ENCODE peak calls at places on chromosomes 7 and 10, in eight cellular contexts. One of them, this sample, is unnamed. For H3K4me1, the result is how much of the 10 kb centered on the place peaks cover.

GRCh38 chr10:91389636-91390512 is 20.3 kb upstream of the HECTD2 start:
- DNase-seq in aorta: no peak
- DNase-seq in Panc1: no peak
- DNase-seq in body of pancreas: peak
- DNase-seq in uterus: no peak
- DNase-seq in neural progenitor cell: peak
- DNase-seq in sigmoid colon: no peak
- DNase-seq in CD8-positive, alpha-beta memory T cell: peak
- DNase-seq in this sample: no peak

GRCh38 chr7:95391761-95392160 is 4.4 kb downstream of the PON3 start:
- DNase-seq in uterus: no peak
- DNase-seq in Panc1: no peak
- DNase-seq in CD8-positive, alpha-beta memory T cell: no peak
- DNase-seq in neural progenitor cell: no peak
- DNase-seq in body of pancreas: no peak
- DNase-seq in aorta: no peak
- DNase-seq in sigmoid colon: no peak
- DNase-seq in this sample: no peak

GRCh38 chr10:47451275-47451997 is 32.5 kb downstream of the ANXA8 start:
- DNase-seq in body of pancreas: no peak
- DNase-seq in CD8-positive, alpha-beta memory T cell: no peak
- DNase-seq in uterus: no peak
- DNase-seq in neural progenitor cell: no peak
- DNase-seq in sigmoid colon: no peak
- DNase-seq in aorta: peak
- DNase-seq in Panc1: no peak
- DNase-seq in this sample: no peak

GRCh38 chr10:48503293-48503911 is 101.5 kb downstream of the ARHGAP22 start:
- DNase-seq in sigmoid colon: no peak
- DNase-seq in body of pancreas: no peak
- DNase-seq in uterus: no peak
- DNase-seq in Panc1: no peak
- DNase-seq in CD8-positive, alpha-beta memory T cell: no peak
- DNase-seq in aorta: no peak
- DNase-seq in neural progenitor cell: no peak
- DNase-seq in this sample: no peak

GRCh38 chr10:129958118-129958685 is 5.9 kb downstream of the EBF3 start:
- DNase-seq in body of pancreas: no peak
- DNase-seq in aorta: no peak
- DNase-seq in CD8-positive, alpha-beta memory T cell: no peak
- DNase-seq in neural progenitor cell: peak
- DNase-seq in Panc1: no peak
- DNase-seq in uterus: no peak
- DNase-seq in sigmoid colon: peak
- DNase-seq in this sample: no peak

GRCh38 chr7:96311967-96312366 is 9.9 kb downstream of the SLC25A13 start:
- DNase-seq in aorta: no peak
- DNase-seq in sigmoid colon: peak
- DNase-seq in neural progenitor cell: no peak
- DNase-seq in CD8-positive, alpha-beta memory T cell: no peak
- DNase-seq in body of pancreas: peak
- DNase-seq in Panc1: no peak
- DNase-seq in uterus: no peak
- DNase-seq in this sample: no peak

GRCh38 chr7:12016439-12016838 is 184.4 kb upstream of the THSD7A start:
- DNase-seq in CD8-positive, alpha-beta memory T cell: no peak
- DNase-seq in neural progenitor cell: no peak
- DNase-seq in body of pancreas: no peak
- DNase-seq in Panc1: no peak
- DNase-seq in aorta: no peak
- DNase-seq in sigmoid colon: no peak
- DNase-seq in uterus: no peak
- DNase-seq in this sample: no peak

GRCh38 chr7:90536449-90536848 is 59.7 kb upstream of the CDK14 start:
- DNase-seq in aorta: no peak
- DNase-seq in Panc1: no peak
- DNase-seq in neural progenitor cell: no peak
- DNase-seq in body of pancreas: no peak
- DNase-seq in uterus: no peak
- DNase-seq in CD8-positive, alpha-beta memory T cell: no peak
- DNase-seq in sigmoid colon: no peak
- DNase-seq in this sample: no peak

GRCh38 chr7:76048668-76048988 is 722 bp downstream of the MDH2 start:
- DNase-seq in uterus: no peak
- DNase-seq in sigmoid colon: no peak
- DNase-seq in CD8-positive, alpha-beta memory T cell: no peak
- DNase-seq in neural progenitor cell: peak
- DNase-seq in body of pancreas: no peak
- DNase-seq in aorta: no peak
- DNase-seq in Panc1: no peak
- DNase-seq in this sample: no peak

GRCh38 chr10:6878067-6878412 is 298.0 kb upstream of the PRKCQ start:
- DNase-seq in uterus: no peak
- DNase-seq in neural progenitor cell: peak
- DNase-seq in aorta: no peak
- DNase-seq in sigmoid colon: no peak
- DNase-seq in CD8-positive, alpha-beta memory T cell: no peak
- DNase-seq in Panc1: no peak
- DNase-seq in body of pancreas: no peak
- DNase-seq in this sample: no peak

GRCh38 chr10:10886861-10887539 is 130.7 kb upstream of the CELF2 start:
- DNase-seq in sigmoid colon: no peak
- DNase-seq in body of pancreas: peak
- DNase-seq in aorta: no peak
- DNase-seq in CD8-positive, alpha-beta memory T cell: no peak
- DNase-seq in Panc1: no peak
- DNase-seq in neural progenitor cell: no peak
- DNase-seq in uterus: no peak
- DNase-seq in this sample: no peak

GRCh38 chr7:132544025-132544424 is 32.2 kb downstream of the PLXNA4 start:
- DNase-seq in neural progenitor cell: no peak
- DNase-seq in Panc1: no peak
- DNase-seq in uterus: no peak
- DNase-seq in sigmoid colon: no peak
- DNase-seq in aorta: no peak
- DNase-seq in CD8-positive, alpha-beta memory T cell: no peak
- DNase-seq in body of pancreas: no peak
- DNase-seq in this sample: no peak

GRCh38 chr7:29588900-29589696 is 25.5 kb downstream of the PRR15 start:
- DNase-seq in uterus: no peak
- DNase-seq in neural progenitor cell: peak
- DNase-seq in aorta: no peak
- DNase-seq in sigmoid colon: no peak
- DNase-seq in CD8-positive, alpha-beta memory T cell: no peak
- DNase-seq in Panc1: peak
- DNase-seq in body of pancreas: peak
- DNase-seq in this sample: no peak

GRCh38 chr10:121804460-121804859 is 123.4 kb downstream of the ATE1 start:
- DNase-seq in uterus: no peak
- DNase-seq in neural progenitor cell: no peak
- DNase-seq in CD8-positive, alpha-beta memory T cell: no peak
- DNase-seq in body of pancreas: no peak
- DNase-seq in Panc1: no peak
- DNase-seq in sigmoid colon: no peak
- DNase-seq in aorta: no peak
- DNase-seq in this sample: no peak

GRCh38 chr7:140036224-140036651 is 26.5 kb downstream of the PARP12 start:
- DNase-seq in CD8-positive, alpha-beta memory T cell: no peak
- DNase-seq in Panc1: no peak
- DNase-seq in neural progenitor cell: no peak
- DNase-seq in uterus: no peak
- DNase-seq in body of pancreas: no peak
- DNase-seq in sigmoid colon: no peak
- DNase-seq in aorta: no peak
- DNase-seq in this sample: no peak

GRCh38 chr7:41974835-41975234 is 262.2 kb downstream of the GLI3 start:
- DNase-seq in neural progenitor cell: no peak
- DNase-seq in aorta: no peak
- DNase-seq in Panc1: no peak
- DNase-seq in CD8-positive, alpha-beta memory T cell: no peak
- DNase-seq in body of pancreas: no peak
- DNase-seq in uterus: no peak
- DNase-seq in sigmoid colon: no peak
- DNase-seq in this sample: no peak

GRCh38 chr7:137325927-137326326 is 17.6 kb downstream of the PTN start:
- DNase-seq in sigmoid colon: no peak
- DNase-seq in Panc1: no peak
- DNase-seq in CD8-positive, alpha-beta memory T cell: no peak
- DNase-seq in neural progenitor cell: no peak
- DNase-seq in aorta: no peak
- DNase-seq in uterus: no peak
- DNase-seq in body of pancreas: no peak
- DNase-seq in this sample: no peak

GRCh38 chr7:2517678-2518077 is 1.9 kb upstream of the LFNG start:
- DNase-seq in aorta: no peak
- DNase-seq in Panc1: no peak
- DNase-seq in body of pancreas: no peak
- DNase-seq in sigmoid colon: no peak
- DNase-seq in uterus: no peak
- DNase-seq in CD8-positive, alpha-beta memory T cell: no peak
- DNase-seq in neural progenitor cell: no peak
- DNase-seq in this sample: no peak
- H3K4me1 ChIP-seq in aorta: under half
- H3K4me1 ChIP-seq in Panc1: under half
- H3K4me1 ChIP-seq in body of pancreas: under half
- H3K4me1 ChIP-seq in sigmoid colon: under half
- H3K4me1 ChIP-seq in uterus: under half
- H3K4me1 ChIP-seq in CD8-positive, alpha-beta memory T cell: under half
- H3K4me1 ChIP-seq in neural progenitor cell: under half
- H3K4me1 ChIP-seq in this sample: under half

DNA sequence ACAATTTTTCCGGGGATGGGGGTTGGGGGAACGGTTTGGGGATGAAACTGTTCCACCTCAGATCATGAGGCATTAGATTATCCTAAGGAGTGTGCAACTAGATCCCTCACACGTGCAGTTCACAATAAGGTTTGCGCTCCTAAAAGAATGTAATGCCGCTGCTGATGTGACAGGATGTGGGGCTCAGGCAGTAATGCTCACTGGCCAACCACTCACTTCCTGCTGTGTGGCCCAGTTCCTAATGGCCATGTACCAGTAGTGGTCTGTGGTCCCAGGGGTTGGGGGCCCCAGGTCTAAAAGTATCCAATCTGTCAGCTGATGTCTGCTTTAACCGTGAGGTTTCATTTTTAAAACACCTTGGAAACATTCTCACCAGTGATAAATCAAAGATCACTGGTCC is 2.2 kb downstream of the STN1 start:
- DNase-seq in Panc1: no peak
- DNase-seq in uterus: no peak
- DNase-seq in aorta: no peak
- DNase-seq in neural progenitor cell: no peak
- DNase-seq in sigmoid colon: no peak
- DNase-seq in body of pancreas: peak
- DNase-seq in CD8-positive, alpha-beta memory T cell: peak
- DNase-seq in this sample: no peak
- H3K27ac ChIP-seq in Panc1: peak
- H3K27ac ChIP-seq in uterus: peak
- H3K27ac ChIP-seq in aorta: peak
- H3K27ac ChIP-seq in neural progenitor cell: no peak
- H3K27ac ChIP-seq in sigmoid colon: peak
- H3K27ac ChIP-seq in body of pancreas: peak
- H3K27ac ChIP-seq in CD8-positive, alpha-beta memory T cell: peak
- H3K27ac ChIP-seq in this sample: peak

DNA sequence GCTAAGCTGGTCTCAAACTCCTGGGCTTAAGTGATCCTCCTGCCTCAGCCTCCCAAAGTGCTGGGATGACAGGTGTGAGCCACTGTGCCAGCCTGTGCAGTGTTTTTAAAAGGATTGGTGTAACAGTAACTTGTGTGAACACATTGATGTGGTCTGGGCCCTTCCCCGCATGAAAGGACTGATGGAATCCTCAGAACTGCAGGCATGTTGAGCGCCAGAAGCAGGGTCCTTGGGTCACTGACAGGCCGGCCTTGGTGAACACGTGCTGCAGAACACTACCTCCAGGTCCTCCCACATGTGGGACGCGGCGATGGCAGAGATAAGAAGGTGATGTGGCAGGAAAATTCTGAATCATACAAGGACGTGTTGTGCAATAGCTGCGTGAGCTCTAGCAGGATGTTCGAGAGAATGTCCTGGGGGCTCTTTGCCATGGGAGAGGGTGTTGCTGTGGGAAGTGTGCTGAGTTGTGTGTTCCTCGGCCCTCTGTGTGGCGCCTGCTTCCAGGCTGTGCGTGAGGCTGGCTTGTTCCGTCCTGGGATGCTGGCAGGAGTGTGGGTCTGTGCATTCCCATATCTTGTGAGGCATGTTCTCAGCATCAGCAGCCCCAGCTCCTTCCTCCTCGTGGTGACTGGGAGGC is 68.2 kb downstream of the DNAJB6 start:
- DNase-seq in neural progenitor cell: no peak
- DNase-seq in CD8-positive, alpha-beta memory T cell: peak
- DNase-seq in Panc1: peak
- DNase-seq in body of pancreas: peak
- DNase-seq in sigmoid colon: peak
- DNase-seq in uterus: peak
- DNase-seq in aorta: peak
- DNase-seq in this sample: no peak
- H3K4me1 ChIP-seq in neural progenitor cell: under half
- H3K4me1 ChIP-seq in CD8-positive, alpha-beta memory T cell: under half
- H3K4me1 ChIP-seq in Panc1: under half
- H3K4me1 ChIP-seq in body of pancreas: under half
- H3K4me1 ChIP-seq in sigmoid colon: under half
- H3K4me1 ChIP-seq in uterus: under half
- H3K4me1 ChIP-seq in aorta: under half
- H3K4me1 ChIP-seq in this sample: under half

GRCh38 chr10:78563224-78563764 is 505.5 kb upstream of the ZMIZ1 start:
- DNase-seq in sigmoid colon: no peak
- DNase-seq in uterus: no peak
- DNase-seq in Panc1: no peak
- DNase-seq in aorta: no peak
- DNase-seq in body of pancreas: no peak
- DNase-seq in CD8-positive, alpha-beta memory T cell: no peak
- DNase-seq in neural progenitor cell: no peak
- DNase-seq in this sample: no peak

GRCh38 chr10:78559514-78560392 is 509.0 kb upstream of the ZMIZ1 start:
- DNase-seq in aorta: no peak
- DNase-seq in sigmoid colon: no peak
- DNase-seq in CD8-positive, alpha-beta memory T cell: no peak
- DNase-seq in neural progenitor cell: peak
- DNase-seq in uterus: peak
- DNase-seq in body of pancreas: no peak
- DNase-seq in Panc1: no peak
- DNase-seq in this sample: no peak

GRCh38 chr10:78556700-78557432 is 511.9 kb upstream of the ZMIZ1 start:
- DNase-seq in neural progenitor cell: no peak
- DNase-seq in CD8-positive, alpha-beta memory T cell: no peak
- DNase-seq in body of pancreas: no peak
- DNase-seq in uterus: no peak
- DNase-seq in sigmoid colon: no peak
- DNase-seq in aorta: no peak
- DNase-seq in Panc1: no peak
- DNase-seq in this sample: no peak

GRCh38 chr10:78557433-78557925 is 511.3 kb upstream of the ZMIZ1 start:
- DNase-seq in uterus: no peak
- DNase-seq in Panc1: no peak
- DNase-seq in sigmoid colon: no peak
- DNase-seq in CD8-positive, alpha-beta memory T cell: no peak
- DNase-seq in body of pancreas: no peak
- DNase-seq in neural progenitor cell: no peak
- DNase-seq in aorta: no peak
- DNase-seq in this sample: no peak

DNA sequence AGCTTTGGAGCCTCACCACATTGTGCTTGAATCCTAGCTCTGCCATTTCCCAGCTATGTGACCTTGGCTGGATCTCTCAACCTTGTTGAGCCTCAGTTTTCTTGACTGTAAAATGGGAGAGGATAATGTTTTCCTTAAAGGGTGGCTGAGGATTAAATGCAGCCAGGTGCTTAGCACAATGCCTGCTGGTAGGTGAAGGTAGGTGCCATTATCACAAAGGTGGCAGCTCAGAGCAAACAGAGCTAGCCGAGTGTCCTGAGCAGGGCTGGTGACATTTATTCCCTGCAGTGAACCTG is 508.4 kb upstream of the ZMIZ1 start:
- DNase-seq in uterus: no peak
- DNase-seq in CD8-positive, alpha-beta memory T cell: no peak
- DNase-seq in neural progenitor cell: no peak
- DNase-seq in Panc1: no peak
- DNase-seq in sigmoid colon: no peak
- DNase-seq in aorta: no peak
- DNase-seq in body of pancreas: no peak
- DNase-seq in this sample: no peak
- H3K27ac ChIP-seq in uterus: peak
- H3K27ac ChIP-seq in CD8-positive, alpha-beta memory T cell: no peak
- H3K27ac ChIP-seq in neural progenitor cell: no peak
- H3K27ac ChIP-seq in Panc1: no peak
- H3K27ac ChIP-seq in sigmoid colon: peak
- H3K27ac ChIP-seq in aorta: no peak
- H3K27ac ChIP-seq in body of pancreas: no peak
- H3K27ac ChIP-seq in this sample: no peak

This sample was measured in right lobe of liver.